ENCODE peak calls at places on chromosome 21, in five cellular contexts. N is neural progenitor cell, K is fibroblast of lung, W is mammary epithelial cell, L is PC-3. B is an unnamed sample.

GRCh38 chr21:29979043-29979442 is 39.2 kb upstream of the GRIK1 start:
- DNase-seq in N (no peak), K (no peak), W (no peak), L (no peak), B (peak)

GRCh38 chr21:31538821-31539220 is 120.7 kb upstream of the SOD1 start:
- DNase-seq in N (no peak), K (no peak), W (no peak), L (no peak), B (no peak)

GRCh38 chr21:45177039-45177438 is 102.7 kb downstream of the ADARB1 start:
- DNase-seq in N (no peak), K (no peak), W (no peak), L (no peak), B (no peak)

GRCh38 chr21:45640888-45641479 is 2.5 kb upstream of the PCBP3 start:
- DNase-seq in N (peak), K (peak), W (no peak), L (peak), B (no peak)

GRCh38 chr21:29985866-29986265 is 46.1 kb upstream of the GRIK1 start:
- DNase-seq in N (no peak), K (no peak), W (no peak), L (no peak), B (no peak)

GRCh38 chr21:44846201-44846484 is 27.3 kb downstream of the PTTG1IP start:
- DNase-seq in N (no peak), K (no peak), W (no peak), L (no peak), B (no peak)

GRCh38 chr21:25626752-25627151 is 12.3 kb upstream of the JAM2 start:
- DNase-seq in N (no peak), K (no peak), W (no peak), L (peak), B (no peak)

GRCh38 chr21:45103966-45104520 is 29.7 kb downstream of the ADARB1 start:
- DNase-seq in N (no peak), K (no peak), W (no peak), L (no peak), B (no peak)

GRCh38 chr21:38970765-38971164 is 165.0 kb downstream of the ETS2 start:
- DNase-seq in N (no peak), K (no peak), W (no peak), L (no peak), B (no peak)

GRCh38 chr21:45819478-45820170 is 161.9 kb upstream of the COL6A1 start:
- DNase-seq in N (no peak), K (no peak), W (no peak), L (no peak), B (no peak)

GRCh38 chr21:25402134-25402957 is 204.9 kb downstream of the MRPL39 start:
- DNase-seq in N (no peak), K (no peak), W (no peak), L (no peak), B (no peak)

GRCh38 chr21:34668803-34669148 is at the start of gene CLIC6:
- DNase-seq in N (peak), K (no peak), W (no peak), L (no peak), B (no peak)

GRCh38 chr21:33761104-33762036 is 119.1 kb downstream of the ITSN1 start:
- DNase-seq in N (no peak), K (peak), W (peak), L (peak), B (peak)

GRCh38 chr21:32137266-32137665 is 141.6 kb downstream of the MIS18A start:
- DNase-seq in N (no peak), K (no peak), W (no peak), L (no peak), B (peak)

GRCh38 chr21:31559368-31560119 is 99.9 kb upstream of the SOD1 start:
- DNase-seq in N (peak), K (peak), W (peak), L (peak), B (no peak)

GRCh38 chr21:45868488-45868887 is 113.1 kb upstream of the COL6A1 start:
- DNase-seq in N (no peak), K (no peak), W (no peak), L (no peak), B (no peak)

GRCh38 chr21:25967566-25968438 is 202.8 kb downstream of the APP start:
- DNase-seq in N (no peak), K (peak), W (peak), L (no peak), B (no peak)

GRCh38 chr21:43645414-43645891 is 13.8 kb downstream of the HSF2BP start:
- DNase-seq in N (peak), K (peak), W (peak), L (peak), B (no peak)

GRCh38 chr21:45344576-45344975 is 56.9 kb upstream of the POFUT2 start:
- DNase-seq in N (no peak), K (no peak), W (no peak), L (no peak), B (no peak)

GRCh38 chr21:33414068-33414467 is 10.9 kb downstream of the IFNGR2 start:
- DNase-seq in N (no peak), K (no peak), W (no peak), L (no peak), B (no peak)

GRCh38 chr21:40166291-40166843 is 299.1 kb downstream of the PCP4 start:
- DNase-seq in N (peak), K (peak), W (no peak), L (no peak), B (no peak)

GRCh38 chr21:15755125-15755524 is 25.3 kb downstream of the USP25 start:
- DNase-seq in N (no peak), K (peak), W (no peak), L (no peak), B (no peak)

GRCh38 chr21:17738171-17738953 is 80.8 kb downstream of the C21orf91 start:
- DNase-seq in N (peak), K (no peak), W (no peak), L (peak), B (no peak)

GRCh38 chr21:34199121-34199910 is 125.9 kb downstream of the MRPS6 start:
- DNase-seq in N (no peak), K (no peak), W (no peak), L (no peak), B (no peak)

GRCh38 chr21:44926364-44927101 is 5.8 kb upstream of the ITGB2 start:
- DNase-seq in N (no peak), K (peak), W (peak), L (peak), B (no peak)

GRCh38 chr21:17783816-17784598 is 35.1 kb downstream of the C21orf91 start:
- DNase-seq in N (no peak), K (no peak), W (no peak), L (no peak), B (no peak)

GRCh38 chr21:29888437-29888836 is 51.4 kb downstream of the GRIK1 start:
- DNase-seq in N (no peak), K (peak), W (peak), L (peak), B (no peak)

GRCh38 chr21:32519945-32520884 is 65.1 kb downstream of the TCP10L start:
- DNase-seq in N (no peak), K (no peak), W (no peak), L (no peak), B (no peak)

GRCh38 chr21:37878946-37879660 is 37.2 kb downstream of the KCNJ6 start:
- DNase-seq in N (no peak), K (peak), W (peak), L (peak), B (no peak)

GRCh38 chr21:17819114-17819877 is at the start of gene C21orf91:
- DNase-seq in N (peak), K (peak), W (peak), L (peak), B (peak)

GRCh38 chr21:45306832-45307571 is 19.3 kb upstream of the POFUT2 start:
- DNase-seq in N (peak), K (peak), W (peak), L (no peak), B (no peak)

GRCh38 chr21:43778469-43779335 is 2.6 kb upstream of the CSTB start:
- DNase-seq in N (no peak), K (no peak), W (peak), L (peak), B (no peak)

GRCh38 chr21:15009964-15010363 is 54.8 kb downstream of the NRIP1 start:
- DNase-seq in N (no peak), K (peak), W (no peak), L (no peak), B (no peak)

GRCh38 chr21:45071396-45072165 is 2.8 kb upstream of the ADARB1 start:
- DNase-seq in N (no peak), K (no peak), W (no peak), L (no peak), B (no peak)

GRCh38 chr21:41241341-41241740 is 73.4 kb downstream of the BACE2 start:
- DNase-seq in N (no peak), K (peak), W (no peak), L (no peak), B (no peak)

GRCh38 chr21:41245509-41246135 is 71.0 kb upstream of the FAM3B start:
- DNase-seq in N (no peak), K (no peak), W (no peak), L (no peak), B (no peak)

GRCh38 chr21:41240040-41240439 is 72.1 kb downstream of the BACE2 start:
- DNase-seq in N (no peak), K (no peak), W (no peak), L (no peak), B (no peak)

GRCh38 chr21:41243107-41243506 is 73.5 kb upstream of the FAM3B start:
- DNase-seq in N (no peak), K (no peak), W (no peak), L (no peak), B (no peak)

DNA sequence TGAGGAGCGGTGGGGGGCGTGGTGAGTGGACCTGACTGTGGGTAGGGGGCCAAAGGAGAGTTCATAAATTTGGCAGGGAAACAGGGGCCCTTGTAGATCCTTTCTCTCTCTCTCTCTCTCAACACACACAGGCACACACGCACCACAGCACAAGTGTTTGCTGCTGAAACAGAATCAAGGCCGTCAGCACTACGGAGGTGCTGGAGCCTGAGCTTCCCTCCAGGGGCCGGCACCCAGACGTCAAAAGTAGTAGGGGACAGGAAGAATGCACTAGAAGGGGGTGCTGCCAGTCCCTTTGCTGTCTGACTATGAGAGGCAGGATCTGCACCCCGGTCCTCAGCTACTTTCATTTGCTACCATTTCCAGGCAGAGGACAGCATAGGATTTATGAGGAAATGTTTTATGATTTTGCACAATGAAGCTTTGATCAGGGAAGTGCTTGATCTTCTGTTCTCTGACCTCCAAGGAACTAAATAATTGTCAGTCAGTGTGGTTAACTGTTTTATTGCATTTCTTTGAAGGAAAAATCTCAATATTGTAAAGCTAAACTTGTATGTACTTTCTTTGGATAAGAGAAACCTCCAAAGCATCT is 74.3 kb upstream of the FAM3B start:
- DNase-seq in N (no peak), K (no peak), W (no peak), L (no peak), B (no peak)
- H3K9ac ChIP-seq in N (no peak), K (no peak), W (no peak), L (no peak), B (no peak)

GRCh38 chr21:41676198-41676597 is 90.7 kb downstream of the RIPK4 start:
- DNase-seq in N (no peak), K (no peak), W (no peak), L (no peak), B (no peak)
- TF ChIP-seq EZH2 in N (no peak), K (no peak), W (no peak), L (no peak), B (no peak)

DNA sequence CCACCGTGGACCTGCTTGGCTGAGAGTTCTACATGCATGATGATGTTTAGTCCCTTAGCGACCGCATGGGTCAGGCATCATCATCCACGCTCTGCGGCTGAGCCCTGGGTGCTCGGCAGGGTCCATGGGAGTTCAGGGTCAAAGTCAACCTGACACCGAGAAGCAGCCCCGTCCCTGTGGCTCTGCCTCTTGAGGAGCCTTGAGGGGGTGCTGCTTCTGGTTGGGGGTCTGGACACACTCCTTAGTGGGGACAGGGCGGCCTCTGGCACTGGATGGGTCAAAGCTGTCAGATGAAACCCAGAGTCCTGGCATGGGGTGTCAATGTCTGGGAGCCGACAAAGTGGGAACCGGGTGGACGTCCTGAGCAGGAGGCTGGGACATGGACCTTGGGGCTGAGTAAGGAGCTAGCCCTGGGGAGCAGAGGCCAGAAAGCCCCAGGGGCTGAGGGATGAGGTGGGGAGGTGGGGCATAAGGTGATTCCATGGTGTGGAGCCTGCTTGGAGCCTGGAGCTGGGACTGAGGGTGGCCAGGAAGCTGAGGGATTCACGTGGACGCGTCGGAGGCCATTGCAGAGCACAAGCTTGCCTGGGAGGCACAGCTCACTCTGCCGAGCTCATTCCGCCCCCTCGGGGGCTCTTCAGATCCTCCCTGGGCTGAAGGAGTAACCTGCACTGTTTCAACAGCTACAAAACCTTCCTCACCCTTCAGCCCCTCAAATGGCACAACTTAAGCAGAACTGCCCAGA is 53.9 kb downstream of the UMODL1 start:
- DNase-seq in N (no peak), K (no peak), W (no peak), L (no peak), B (no peak)
- H3K9ac ChIP-seq in N (no peak), K (no peak), W (no peak), L (no peak), B (no peak)

GRCh38 chr21:36104306-36105300 is 30.3 kb upstream of the CBR3 start:
- DNase-seq in N (peak), K (peak), W (peak), L (peak), B (no peak)
- TF ChIP-seq EZH2 in N (no peak), K (no peak), W (no peak), L (no peak), B (no peak)

GRCh38 chr21:27371688-27372331 is 404.9 kb upstream of the ADAMTS5 start:
- DNase-seq in N (no peak), K (peak), W (no peak), L (no peak), B (no peak)

GRCh38 chr21:27369962-27370578 is 403.2 kb upstream of the ADAMTS5 start:
- DNase-seq in N (no peak), K (no peak), W (no peak), L (no peak), B (no peak)

GRCh38 chr21:27371065-27371464 is 404.2 kb upstream of the ADAMTS5 start:
- DNase-seq in N (no peak), K (no peak), W (no peak), L (no peak), B (no peak)

GRCh38 chr21:27369234-27369633 is 402.3 kb upstream of the ADAMTS5 start:
- DNase-seq in N (no peak), K (no peak), W (no peak), L (no peak), B (no peak)

DNA sequence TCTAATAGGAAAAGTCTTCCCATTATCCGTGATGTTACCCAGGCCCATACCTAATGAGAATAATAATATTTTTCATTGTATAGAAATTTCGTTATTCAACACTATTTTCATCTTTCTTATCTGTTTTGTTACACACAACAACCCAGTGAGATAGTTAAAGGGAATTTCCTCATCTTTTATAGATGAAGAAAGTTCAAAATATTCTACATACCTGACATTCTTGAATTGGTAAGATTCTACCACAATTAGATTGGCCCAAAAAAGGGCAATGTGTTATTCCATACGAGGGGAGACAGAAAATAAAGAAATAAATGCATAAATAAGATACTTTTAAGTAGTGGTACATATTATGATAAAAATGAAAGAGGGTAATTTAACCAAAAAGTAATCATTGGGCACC is 405.5 kb upstream of the ADAMTS5 start:
- DNase-seq in N (no peak), K (peak), W (no peak), L (no peak), B (no peak)
- H3K9ac ChIP-seq in N (no peak), K (no peak), W (no peak), L (no peak), B (no peak)

B was measured in SK-N-MC.